ENCODE peak calls at places on chromosomes 2 and 18, in four cellular contexts. Z, F, W and C are unnamed samples. For H4K20me1, the result is how much of the 10 kb centered on the place peaks cover.

GRCh38 chr18:22194151-22194598 is 24.8 kb downstream of the GATA6 start:
- DNase-seq in W (no peak), Z (peak), F (peak), C (no peak)

GRCh38 chr2:118386636-118387302 is 298.5 kb downstream of the INSIG2 start:
- DNase-seq in W (peak), Z (no peak), F (no peak), C (no peak)

GRCh38 chr2:2527162-2527561 is 196.1 kb upstream of the MYT1L start:
- DNase-seq in F (no peak), W (peak), Z (no peak), C (no peak)

GRCh38 chr2:206127656-206128055 is 31.6 kb downstream of the NDUFS1 start:
- DNase-seq in W (peak), F (peak), Z (no peak), C (no peak)

GRCh38 chr2:126761256-126761980 is 105.5 kb downstream of the GYPC start:
- DNase-seq in W (no peak), F (no peak), Z (no peak), C (no peak)

GRCh38 chr2:75055820-75056675 is 97.6 kb downstream of the POLE4 start:
- DNase-seq in Z (no peak), W (peak), F (peak), C (no peak)

GRCh38 chr2:119590873-119591272 is 46.6 kb downstream of the CFAP221 start:
- DNase-seq in Z (no peak), W (no peak), F (no peak), C (no peak)

GRCh38 chr2:43215673-43216255 is 10.6 kb downstream of the ZFP36L2 start:
- DNase-seq in Z (no peak), F (no peak), W (no peak), C (no peak)

GRCh38 chr2:54755641-54756326 is 32.3 kb downstream of the EML6 start:
- DNase-seq in W (no peak), Z (no peak), F (no peak), C (no peak)

GRCh38 chr2:61694312-61695274 is 156.4 kb upstream of the XPO1 start:
- DNase-seq in Z (peak), F (peak), W (peak), C (peak)

GRCh38 chr2:1825046-1825445 is 80.7 kb upstream of the PXDN start:
- DNase-seq in F (no peak), Z (no peak), W (no peak), C (no peak)

GRCh38 chr2:8819194-8819593 is 18.2 kb downstream of the KIDINS220 start:
- DNase-seq in F (no peak), Z (no peak), W (peak), C (no peak)

GRCh38 chr2:179802483-179802882 is 58.9 kb downstream of the ZNF385B start:
- DNase-seq in W (no peak), Z (no peak), F (no peak), C (no peak)

GRCh38 chr2:208407667-208408066 is 1.1 kb downstream of the PTH2R start:
- DNase-seq in Z (peak), W (peak), F (peak), C (no peak)

GRCh38 chr2:36889782-36890181 is 76.6 kb downstream of the STRN start:
- DNase-seq in W (peak), F (no peak), Z (peak), C (no peak)

GRCh38 chr2:120874401-120874821 is 138.7 kb downstream of the GLI2 start:
- DNase-seq in Z (no peak), F (peak), W (no peak), C (no peak)

GRCh38 chr2:26811791-26812454 is 26.1 kb downstream of the CENPA start:
- DNase-seq in W (no peak), Z (no peak), F (peak), C (no peak)

GRCh38 chr2:68031546-68032160 is 31.2 kb downstream of the C1D start:
- DNase-seq in W (peak), Z (peak), F (peak), C (no peak)

GRCh38 chr2:54771166-54771565 is 47.7 kb downstream of the EML6 start:
- DNase-seq in F (no peak), Z (peak), W (peak), C (no peak)

GRCh38 chr2:32523711-32524110 is 104.1 kb upstream of the TTC27 start:
- DNase-seq in Z (no peak), W (no peak), F (no peak), C (no peak)

GRCh38 chr18:59264651-59265245 is 8.5 kb downstream of the RAX start:
- DNase-seq in Z (no peak), W (no peak), F (peak), C (no peak)

GRCh38 chr2:15914981-15915380 is 25.4 kb upstream of the MYCN start:
- DNase-seq in W (no peak), F (no peak), Z (no peak), C (no peak)

GRCh38 chr18:61825386-61825785 is 67.4 kb downstream of the RNF152 start:
- DNase-seq in Z (no peak), W (peak), F (no peak), C (no peak)

GRCh38 chr2:221502270-221502973 is 69.7 kb downstream of the EPHA4 start:
- DNase-seq in Z (peak), W (peak), F (no peak), C (no peak)

GRCh38 chr2:11496311-11496710 is 30.4 kb upstream of the E2F6 start:
- DNase-seq in Z (no peak), F (no peak), W (no peak), C (no peak)

GRCh38 chr2:40181855-40182254 is 270.0 kb downstream of the SLC8A1 start:
- DNase-seq in Z (no peak), W (no peak), F (no peak), C (no peak)
- H3K27ac ChIP-seq in Z (no peak), W (no peak), F (no peak), C (no peak)

DNA sequence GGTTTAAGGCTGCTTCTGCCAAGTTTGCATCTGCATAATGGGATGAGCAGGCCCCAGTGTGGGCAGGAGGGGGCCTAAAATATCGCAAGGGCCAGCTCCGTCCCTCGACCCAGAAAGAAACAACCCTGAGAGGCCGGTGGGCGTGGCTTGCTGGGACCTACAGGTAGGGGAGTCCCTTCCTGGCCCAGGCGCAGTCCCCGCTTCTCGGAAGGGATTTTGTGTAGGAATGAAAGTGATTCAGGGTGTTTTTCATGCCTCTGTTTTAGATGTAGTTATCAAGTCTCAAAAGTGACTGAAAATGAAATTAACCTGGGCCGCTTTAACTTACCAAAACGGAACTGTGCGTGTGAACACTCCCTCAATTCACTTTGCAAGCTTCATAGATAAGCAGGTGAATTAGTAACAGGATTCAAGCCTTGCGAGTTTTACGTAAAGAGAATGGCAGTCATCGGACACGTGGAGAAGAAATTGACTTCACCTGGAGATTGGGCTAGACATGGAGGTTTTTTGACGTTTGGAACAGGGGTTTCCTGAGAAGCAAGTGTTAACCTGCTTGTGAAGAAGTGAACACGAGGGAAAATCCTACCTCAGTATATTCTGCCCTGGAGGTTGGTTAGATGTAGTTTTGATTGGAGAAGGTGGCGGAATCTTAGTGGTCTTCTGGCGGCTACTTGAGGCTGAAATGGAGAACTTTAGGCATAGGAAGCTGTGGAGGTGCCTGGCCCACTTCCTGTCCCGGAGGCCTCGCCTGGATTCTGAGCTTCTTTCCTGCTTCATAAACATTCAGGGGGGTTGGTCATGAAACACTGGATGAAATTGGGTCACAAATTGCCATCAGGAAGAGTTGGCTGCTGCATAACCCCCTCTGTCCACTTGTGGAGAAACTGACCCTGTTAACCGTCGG is 1.7 kb downstream of the NCK2 start:
- DNase-seq in W (no peak), F (peak), Z (no peak), C (peak)
- H4K20me1 ChIP-seq in W (half or more), F (half or more), Z (under half), C (under half)

DNA sequence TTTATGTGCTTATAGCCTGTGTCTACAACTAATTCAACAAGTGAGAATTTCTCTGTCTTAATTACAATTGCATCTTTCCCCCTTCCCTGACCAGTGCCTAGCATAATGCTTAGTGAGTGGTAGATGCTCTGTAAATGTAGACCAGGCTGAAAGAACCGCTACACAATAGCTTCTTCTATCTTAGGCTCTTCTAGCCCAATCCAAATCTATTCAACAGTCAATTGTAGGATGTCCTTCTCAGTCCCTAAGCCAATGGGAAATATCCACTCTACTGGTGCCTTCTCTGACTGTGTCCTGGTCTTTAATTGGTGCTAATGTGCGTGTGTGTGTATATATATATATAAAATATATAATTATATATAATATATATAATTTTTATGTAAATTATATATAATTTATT is 34.1 kb upstream of the GCC2 start:
- DNase-seq in W (no peak), Z (no peak), F (no peak), C (no peak)
- H2AFZ ChIP-seq in W (no peak), Z (no peak), F (no peak), C (no peak)

GRCh38 chr2:216081487-216082387 is at the start of the genes PECR and TMEM169:
- DNase-seq in F (peak), Z (peak), W (peak), C (peak)

GRCh38 chr2:216078776-216079175 is 2.8 kb downstream of the PECR start:
- DNase-seq in W (no peak), F (no peak), Z (no peak), C (no peak)

GRCh38 chr2:216082388-216082733 is 642 bp downstream of the TMEM169 start:
- DNase-seq in Z (no peak), F (no peak), W (no peak), C (no peak)

GRCh38 chr2:216082805-216083204 is 1.1 kb downstream of the TMEM169 start:
- DNase-seq in W (peak), Z (no peak), F (peak), C (no peak)

DNA sequence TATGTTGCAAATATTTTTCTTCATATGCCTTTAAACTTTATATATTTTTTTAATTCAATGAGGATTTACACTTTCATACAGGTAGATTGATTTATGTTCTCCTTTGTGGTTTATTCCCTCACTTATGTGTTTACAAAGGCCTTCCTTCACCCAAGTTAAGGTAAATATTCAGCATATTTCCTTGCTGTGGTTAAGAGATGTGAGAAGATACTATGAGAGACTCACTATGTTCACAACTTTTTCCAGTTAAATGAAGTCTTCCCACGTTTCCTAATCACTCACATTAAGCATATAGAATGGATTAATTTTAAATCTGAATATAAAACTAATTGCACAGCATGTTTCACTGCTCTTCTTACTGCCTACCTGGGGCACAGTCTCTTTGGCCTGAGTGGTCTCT is 597 bp downstream of the PECR start:
- DNase-seq in F (no peak), W (no peak), Z (no peak), C (no peak)
- H3K27ac ChIP-seq in F (peak), W (no peak), Z (no peak), C (no peak)

GRCh38 chr2:237733677-237734300 is 64.8 kb upstream of the RBM44 start:
- DNase-seq in Z (peak), W (no peak), F (no peak), C (no peak)
- H4K20me1 ChIP-seq in Z (under half), W (half or more), F (under half), C (half or more)

GRCh38 chr2:173963817-173964564 is 1.2 kb downstream of the SP3 start:
- DNase-seq in W (peak), Z (peak), F (peak), C (peak)

GRCh38 chr2:173965372-173966025 is at the start of gene SP3:
- DNase-seq in F (peak), W (peak), Z (peak), C (peak)

GRCh38 chr2:173963323-173963816 is 1.8 kb downstream of the SP3 start:
- DNase-seq in Z (peak), F (no peak), W (peak), C (peak)

GRCh38 chr2:173966274-173967098 is 1.3 kb upstream of the SP3 start:
- DNase-seq in Z (no peak), W (no peak), F (no peak), C (no peak)

DNA sequence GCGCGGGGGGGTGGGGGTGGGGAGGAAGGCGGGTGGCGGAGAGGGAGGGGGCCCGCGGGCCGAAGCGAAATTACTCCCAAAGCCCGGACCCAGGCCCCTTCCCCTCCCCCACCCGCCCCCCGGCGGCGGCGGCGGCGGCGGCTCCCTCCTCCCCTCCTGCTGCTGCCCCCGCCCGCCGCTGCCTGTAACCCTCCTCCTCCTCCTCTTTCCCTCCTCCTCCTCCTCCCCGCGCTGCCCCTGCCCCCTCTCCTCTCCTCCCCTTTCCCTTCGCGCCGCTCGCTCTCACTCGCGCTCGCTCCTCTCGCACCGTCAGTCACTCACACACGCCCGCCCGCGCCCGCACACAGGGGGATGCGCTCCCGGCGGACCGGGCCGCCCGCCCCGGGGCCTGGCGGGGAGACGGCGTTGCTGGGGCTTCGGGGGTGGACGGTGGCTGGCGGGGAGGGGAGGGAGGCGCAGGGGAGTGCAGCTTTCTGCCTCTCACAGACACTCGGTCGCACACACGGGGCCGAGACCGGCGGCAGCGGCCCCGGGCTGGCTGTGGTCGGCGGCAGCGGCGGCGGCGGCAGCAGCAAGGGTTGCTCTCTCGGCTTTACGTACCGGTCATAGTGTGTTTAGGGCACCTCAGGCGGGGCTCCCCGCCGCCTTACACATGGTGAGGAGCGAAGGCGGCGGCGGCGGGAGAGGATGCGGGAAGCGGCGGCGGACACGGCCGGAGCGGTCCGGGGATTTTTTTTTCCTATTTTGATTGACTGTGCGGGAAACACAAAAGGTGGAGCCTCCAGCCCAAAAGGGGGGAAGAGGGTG is 405 bp downstream of the SP3 start:
- DNase-seq in F (peak), Z (peak), W (peak), C (peak)
- H2AFZ ChIP-seq in F (no peak), Z (peak), W (peak), C (peak)

DNA sequence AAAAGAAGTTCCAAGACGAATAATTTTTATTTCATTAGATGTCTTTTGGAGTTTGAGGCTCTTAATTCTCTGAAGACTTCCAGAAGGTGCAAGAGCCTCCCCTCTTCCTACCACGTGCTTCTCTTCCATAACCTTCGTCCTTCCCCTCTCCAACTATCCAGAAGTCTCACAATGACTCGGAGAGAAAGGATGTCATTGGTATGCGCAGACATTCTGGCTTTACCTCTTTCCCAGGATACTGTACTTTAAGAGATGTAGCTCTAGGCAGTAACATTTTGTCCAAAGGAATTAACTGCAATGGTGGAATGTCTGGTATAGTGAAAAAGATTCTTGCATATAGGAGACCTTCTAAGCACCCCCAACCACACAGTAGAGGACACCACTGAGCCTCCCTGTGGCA is 249.0 kb upstream of the OSR1 start:
- DNase-seq in F (no peak), W (peak), Z (no peak), C (no peak)
- H3K27ac ChIP-seq in F (no peak), W (no peak), Z (no peak), C (no peak)

GRCh38 chr2:25324251-25324650 is 17.5 kb downstream of the DNMT3A start:
- DNase-seq in W (no peak), F (no peak), Z (no peak), C (no peak)
- H4K20me1 ChIP-seq in W (under half), F (under half), Z (under half), C (under half)